ENCODE peak calls at places on chromosome 10, in eight cellular contexts. X, C, D, M, P, O, K and Q are unnamed samples.

GRCh38 chr10:34145751-34146150 is 669.3 kb downstream of the PARD3 start:
- DNase-seq in X (no peak), C (no peak), D (no peak), M (no peak), P (peak), O (no peak), K (no peak), Q (peak)

GRCh38 chr10:71302874-71303568 is 16.0 kb upstream of the SLC29A3 start:
- DNase-seq in X (peak), C (peak), D (peak), M (no peak), P (peak), O (no peak), K (peak), Q (peak)

GRCh38 chr10:126160971-126161630 is 227.2 kb downstream of the ADAM12 start:
- DNase-seq in X (no peak), C (no peak), D (no peak), M (no peak), P (no peak), O (no peak), K (no peak), Q (peak)

GRCh38 chr10:96090463-96090800 is 39.7 kb upstream of the ZNF518A start:
- DNase-seq in X (no peak), C (no peak), D (no peak), M (no peak), P (no peak), O (no peak), K (no peak), Q (no peak)

GRCh38 chr10:61662794-61663259 is at the start of gene CABCOCO1:
- DNase-seq in X (no peak), C (peak), D (peak), M (peak), P (peak), O (no peak), K (no peak), Q (peak)

GRCh38 chr10:98023024-98023423 is 7.4 kb downstream of the CRTAC1 start:
- DNase-seq in X (no peak), C (no peak), D (no peak), M (no peak), P (no peak), O (no peak), K (no peak), Q (no peak)

GRCh38 chr10:43598447-43598846 is 7.8 kb upstream of the ZNF485 start:
- DNase-seq in X (no peak), C (peak), D (no peak), M (no peak), P (no peak), O (no peak), K (no peak), Q (no peak)

GRCh38 chr10:110870823-110871235 is 899 bp upstream of the PDCD4 start:
- DNase-seq in X (no peak), C (no peak), D (no peak), M (no peak), P (no peak), O (no peak), K (no peak), Q (no peak)

GRCh38 chr10:131777162-131777561 is 123.6 kb upstream of the PPP2R2D start:
- DNase-seq in X (no peak), C (no peak), D (no peak), M (no peak), P (no peak), O (no peak), K (no peak), Q (no peak)

GRCh38 chr10:31926765-31927596 is 1.6 kb downstream of the ARHGAP12 start:
- DNase-seq in X (no peak), C (peak), D (peak), M (no peak), P (no peak), O (no peak), K (no peak), Q (no peak)